ENCODE peak calls at places on chromosomes 1 and 21, in five cellular contexts. One of them, this sample, is unnamed.

GRCh38 chr1:95171270-95172245 is 54.4 kb downstream of the TLCD4 start:
- DNase-seq in NCI-H1105: no peak
- DNase-seq in CMK: no peak
- DNase-seq in tibial artery: no peak
- DNase-seq in activated effector memory CD4-positive, alpha-beta T cell treated with anti-CD3 and anti-CD28 coated beads, Interleukin-2, amount 50 U/mL, for 16 hours: no peak
- DNase-seq in this sample: no peak

GRCh38 chr1:201673093-201673492 is 134.2 kb downstream of the NAV1 start:
- DNase-seq in NCI-H1105: no peak
- DNase-seq in CMK: no peak
- DNase-seq in tibial artery: no peak
- DNase-seq in activated effector memory CD4-positive, alpha-beta T cell treated with anti-CD3 and anti-CD28 coated beads, Interleukin-2, amount 50 U/mL, for 16 hours: no peak
- DNase-seq in this sample: no peak

GRCh38 chr1:59552001-59552400 is 255.1 kb downstream of the FGGY start:
- DNase-seq in NCI-H1105: no peak
- DNase-seq in CMK: no peak
- DNase-seq in tibial artery: no peak
- DNase-seq in activated effector memory CD4-positive, alpha-beta T cell treated with anti-CD3 and anti-CD28 coated beads, Interleukin-2, amount 50 U/mL, for 16 hours: no peak
- DNase-seq in this sample: no peak

GRCh38 chr1:216531308-216532239 is 108.3 kb upstream of the USH2A start:
- DNase-seq in NCI-H1105: peak; percentile 43
- DNase-seq in CMK: no peak
- DNase-seq in tibial artery: no peak
- DNase-seq in activated effector memory CD4-positive, alpha-beta T cell treated with anti-CD3 and anti-CD28 coated beads, Interleukin-2, amount 50 U/mL, for 16 hours: no peak
- DNase-seq in this sample: no peak

GRCh38 chr1:192984058-192984457 is 75.1 kb downstream of the UCHL5 start:
- DNase-seq in NCI-H1105: no peak
- DNase-seq in CMK: no peak
- DNase-seq in tibial artery: no peak
- DNase-seq in activated effector memory CD4-positive, alpha-beta T cell treated with anti-CD3 and anti-CD28 coated beads, Interleukin-2, amount 50 U/mL, for 16 hours: no peak
- DNase-seq in this sample: no peak

GRCh38 chr1:201360486-201360885 is 17.0 kb downstream of the TNNT2 start:
- DNase-seq in NCI-H1105: no peak
- DNase-seq in CMK: no peak
- DNase-seq in tibial artery: no peak
- DNase-seq in activated effector memory CD4-positive, alpha-beta T cell treated with anti-CD3 and anti-CD28 coated beads, Interleukin-2, amount 50 U/mL, for 16 hours: no peak
- DNase-seq in this sample: no peak

GRCh38 chr1:230069813-230070212 is 2.8 kb downstream of the GALNT2 start:
- DNase-seq in NCI-H1105: no peak
- DNase-seq in CMK: no peak
- DNase-seq in tibial artery: no peak
- DNase-seq in activated effector memory CD4-positive, alpha-beta T cell treated with anti-CD3 and anti-CD28 coated beads, Interleukin-2, amount 50 U/mL, for 16 hours: no peak
- DNase-seq in this sample: no peak

GRCh38 chr21:44711327-44712202 is at the start of gene TSPEAR:
- DNase-seq in NCI-H1105: peak; percentile 55
- DNase-seq in CMK: no peak
- DNase-seq in tibial artery: no peak
- DNase-seq in activated effector memory CD4-positive, alpha-beta T cell treated with anti-CD3 and anti-CD28 coated beads, Interleukin-2, amount 50 U/mL, for 16 hours: peak; percentile 57
- DNase-seq in this sample: no peak

GRCh38 chr1:243471754-243472725 is 216.2 kb downstream of the SDCCAG8 start:
- DNase-seq in NCI-H1105: no peak
- DNase-seq in CMK: no peak
- DNase-seq in tibial artery: no peak
- DNase-seq in activated effector memory CD4-positive, alpha-beta T cell treated with anti-CD3 and anti-CD28 coated beads, Interleukin-2, amount 50 U/mL, for 16 hours: no peak
- DNase-seq in this sample: peak; percentile 30

GRCh38 chr21:43926196-43926595 is 61.2 kb downstream of the AGPAT3 start:
- DNase-seq in NCI-H1105: no peak
- DNase-seq in CMK: no peak
- DNase-seq in tibial artery: no peak
- DNase-seq in activated effector memory CD4-positive, alpha-beta T cell treated with anti-CD3 and anti-CD28 coated beads, Interleukin-2, amount 50 U/mL, for 16 hours: no peak
- DNase-seq in this sample: no peak

GRCh38 chr1:225825606-225826005 is 15.7 kb downstream of the EPHX1 start:
- DNase-seq in NCI-H1105: no peak
- DNase-seq in CMK: no peak
- DNase-seq in tibial artery: no peak
- DNase-seq in activated effector memory CD4-positive, alpha-beta T cell treated with anti-CD3 and anti-CD28 coated beads, Interleukin-2, amount 50 U/mL, for 16 hours: peak; percentile 3
- DNase-seq in this sample: no peak

GRCh38 chr1:227215863-227216510 is 102.3 kb downstream of the CDC42BPA start:
- DNase-seq in NCI-H1105: no peak
- DNase-seq in CMK: no peak
- DNase-seq in tibial artery: no peak
- DNase-seq in activated effector memory CD4-positive, alpha-beta T cell treated with anti-CD3 and anti-CD28 coated beads, Interleukin-2, amount 50 U/mL, for 16 hours: no peak
- DNase-seq in this sample: no peak

GRCh38 chr1:201711101-201711597 is 117.8 kb upstream of the IPO9 start:
- DNase-seq in NCI-H1105: no peak
- DNase-seq in CMK: no peak
- DNase-seq in tibial artery: no peak
- DNase-seq in activated effector memory CD4-positive, alpha-beta T cell treated with anti-CD3 and anti-CD28 coated beads, Interleukin-2, amount 50 U/mL, for 16 hours: no peak
- DNase-seq in this sample: no peak

GRCh38 chr1:110870721-110871388 is 2.1 kb upstream of the CD53 start:
- DNase-seq in NCI-H1105: no peak
- DNase-seq in CMK: no peak
- DNase-seq in tibial artery: no peak
- DNase-seq in activated effector memory CD4-positive, alpha-beta T cell treated with anti-CD3 and anti-CD28 coated beads, Interleukin-2, amount 50 U/mL, for 16 hours: no peak
- DNase-seq in this sample: no peak

GRCh38 chr1:151723726-151724370 is 2.5 kb downstream of the RIIAD1 start:
- DNase-seq in NCI-H1105: no peak
- DNase-seq in CMK: no peak
- DNase-seq in tibial artery: no peak
- DNase-seq in activated effector memory CD4-positive, alpha-beta T cell treated with anti-CD3 and anti-CD28 coated beads, Interleukin-2, amount 50 U/mL, for 16 hours: no peak
- DNase-seq in this sample: no peak

GRCh38 chr1:23638786-23639241 is 52.8 kb upstream of the RPL11 start:
- DNase-seq in NCI-H1105: no peak
- DNase-seq in CMK: no peak
- DNase-seq in tibial artery: no peak
- DNase-seq in activated effector memory CD4-positive, alpha-beta T cell treated with anti-CD3 and anti-CD28 coated beads, Interleukin-2, amount 50 U/mL, for 16 hours: no peak
- DNase-seq in this sample: no peak

GRCh38 chr1:160777486-160778089 is 18.4 kb upstream of the LY9 start:
- DNase-seq in NCI-H1105: no peak
- DNase-seq in CMK: no peak
- DNase-seq in tibial artery: no peak
- DNase-seq in activated effector memory CD4-positive, alpha-beta T cell treated with anti-CD3 and anti-CD28 coated beads, Interleukin-2, amount 50 U/mL, for 16 hours: peak; percentile 76
- DNase-seq in this sample: peak; percentile 5

GRCh38 chr1:82874041-82874440 is 1073.3 kb downstream of the ADGRL2 start:
- DNase-seq in NCI-H1105: no peak
- DNase-seq in CMK: no peak
- DNase-seq in tibial artery: no peak
- DNase-seq in activated effector memory CD4-positive, alpha-beta T cell treated with anti-CD3 and anti-CD28 coated beads, Interleukin-2, amount 50 U/mL, for 16 hours: no peak
- DNase-seq in this sample: no peak

GRCh38 chr1:202063093-202063492 is 52.7 kb downstream of the ELF3 start:
- DNase-seq in NCI-H1105: no peak
- DNase-seq in CMK: no peak
- DNase-seq in tibial artery: no peak
- DNase-seq in activated effector memory CD4-positive, alpha-beta T cell treated with anti-CD3 and anti-CD28 coated beads, Interleukin-2, amount 50 U/mL, for 16 hours: no peak
- DNase-seq in this sample: no peak

GRCh38 chr1:31005198-31005597 is 60.3 kb downstream of the PUM1 start:
- DNase-seq in NCI-H1105: no peak
- DNase-seq in CMK: no peak
- DNase-seq in tibial artery: no peak
- DNase-seq in activated effector memory CD4-positive, alpha-beta T cell treated with anti-CD3 and anti-CD28 coated beads, Interleukin-2, amount 50 U/mL, for 16 hours: no peak
- DNase-seq in this sample: no peak

GRCh38 chr1:224623310-224623714 is 7.2 kb downstream of the CNIH3 start:
- DNase-seq in NCI-H1105: no peak
- DNase-seq in CMK: no peak
- DNase-seq in tibial artery: no peak
- DNase-seq in activated effector memory CD4-positive, alpha-beta T cell treated with anti-CD3 and anti-CD28 coated beads, Interleukin-2, amount 50 U/mL, for 16 hours: no peak
- DNase-seq in this sample: peak; percentile 54